ENCODE peak calls at places on chromosomes 13 and 19, in six cellular contexts. One of them, this sample, is unnamed.
A peak's percentile ranks its signal among the peaks of the same experiment; 100 is the strongest.

GRCh38 chr13:109708014-109708617 is 78.3 kb downstream of the IRS2 start:
- DNase-seq in AG20443: no peak
- DNase-seq in stimulated activated CD4-positive, alpha-beta T cell treated with anti-CD3 and anti-CD28 coated beads, TNF-alpha, amount 100 ng/mL, for 48 hours: no peak
- DNase-seq in CD8-positive, alpha-beta T cell: no peak
- DNase-seq in COR-L47: no peak
- DNase-seq in stromal cell of bone marrow: no peak
- DNase-seq in this sample: no peak

GRCh38 chr19:52070496-52070895 is 21.9 kb upstream of the ZNF432 start:
- DNase-seq in AG20443: no peak
- DNase-seq in stimulated activated CD4-positive, alpha-beta T cell treated with anti-CD3 and anti-CD28 coated beads, TNF-alpha, amount 100 ng/mL, for 48 hours: no peak
- DNase-seq in CD8-positive, alpha-beta T cell: no peak
- DNase-seq in COR-L47: no peak
- DNase-seq in stromal cell of bone marrow: no peak
- DNase-seq in this sample: no peak

GRCh38 chr13:105266615-105267014 is 1268.8 kb downstream of the EFNB2 start:
- DNase-seq in AG20443: no peak
- DNase-seq in stimulated activated CD4-positive, alpha-beta T cell treated with anti-CD3 and anti-CD28 coated beads, TNF-alpha, amount 100 ng/mL, for 48 hours: no peak
- DNase-seq in CD8-positive, alpha-beta T cell: no peak
- DNase-seq in COR-L47: no peak
- DNase-seq in stromal cell of bone marrow: no peak
- DNase-seq in this sample: no peak

GRCh38 chr13:35916186-35916585 is 215.0 kb downstream of the DCLK1 start:
- DNase-seq in AG20443: no peak
- DNase-seq in stimulated activated CD4-positive, alpha-beta T cell treated with anti-CD3 and anti-CD28 coated beads, TNF-alpha, amount 100 ng/mL, for 48 hours: no peak
- DNase-seq in CD8-positive, alpha-beta T cell: no peak
- DNase-seq in COR-L47: no peak
- DNase-seq in stromal cell of bone marrow: no peak
- DNase-seq in this sample: no peak

GRCh38 chr19:28899703-28900102 is 313.2 kb downstream of the UQCRFS1 start:
- DNase-seq in AG20443: no peak
- DNase-seq in stimulated activated CD4-positive, alpha-beta T cell treated with anti-CD3 and anti-CD28 coated beads, TNF-alpha, amount 100 ng/mL, for 48 hours: no peak
- DNase-seq in CD8-positive, alpha-beta T cell: no peak
- DNase-seq in COR-L47: no peak
- DNase-seq in stromal cell of bone marrow: no peak
- DNase-seq in this sample: no peak

GRCh38 chr19:50512999-50513745 is 541 bp downstream of the ASPDH start:
- DNase-seq in AG20443: no peak
- DNase-seq in stimulated activated CD4-positive, alpha-beta T cell treated with anti-CD3 and anti-CD28 coated beads, TNF-alpha, amount 100 ng/mL, for 48 hours: no peak
- DNase-seq in CD8-positive, alpha-beta T cell: no peak
- DNase-seq in COR-L47: no peak
- DNase-seq in stromal cell of bone marrow: no peak
- DNase-seq in this sample: no peak

GRCh38 chr13:64305246-64305645 is 2889.6 kb upstream of the PCDH20 start:
- DNase-seq in AG20443: no peak
- DNase-seq in stimulated activated CD4-positive, alpha-beta T cell treated with anti-CD3 and anti-CD28 coated beads, TNF-alpha, amount 100 ng/mL, for 48 hours: no peak
- DNase-seq in CD8-positive, alpha-beta T cell: no peak
- DNase-seq in COR-L47: no peak
- DNase-seq in stromal cell of bone marrow: no peak
- DNase-seq in this sample: no peak

GRCh38 chr19:2678043-2678671 is 24.3 kb downstream of the GNG7 start:
- DNase-seq in AG20443: no peak
- DNase-seq in stimulated activated CD4-positive, alpha-beta T cell treated with anti-CD3 and anti-CD28 coated beads, TNF-alpha, amount 100 ng/mL, for 48 hours: no peak
- DNase-seq in CD8-positive, alpha-beta T cell: no peak
- DNase-seq in COR-L47: no peak
- DNase-seq in stromal cell of bone marrow: no peak
- DNase-seq in this sample: no peak

GRCh38 chr19:53332484-53332883 is 1.1 kb upstream of the ZNF845 start:
- DNase-seq in AG20443: no peak
- DNase-seq in stimulated activated CD4-positive, alpha-beta T cell treated with anti-CD3 and anti-CD28 coated beads, TNF-alpha, amount 100 ng/mL, for 48 hours: no peak
- DNase-seq in CD8-positive, alpha-beta T cell: no peak
- DNase-seq in COR-L47: no peak
- DNase-seq in stromal cell of bone marrow: no peak
- DNase-seq in this sample: no peak

GRCh38 chr13:114012921-114013320 is 39.0 kb upstream of the C13orf46 start:
- DNase-seq in AG20443: no peak
- DNase-seq in stimulated activated CD4-positive, alpha-beta T cell treated with anti-CD3 and anti-CD28 coated beads, TNF-alpha, amount 100 ng/mL, for 48 hours: no peak
- DNase-seq in CD8-positive, alpha-beta T cell: no peak
- DNase-seq in COR-L47: no peak
- DNase-seq in stromal cell of bone marrow: no peak
- DNase-seq in this sample: no peak

GRCh38 chr13:30696278-30697176 is 38.8 kb upstream of the ALOX5AP start:
- DNase-seq in AG20443: no peak
- DNase-seq in stimulated activated CD4-positive, alpha-beta T cell treated with anti-CD3 and anti-CD28 coated beads, TNF-alpha, amount 100 ng/mL, for 48 hours: no peak
- DNase-seq in CD8-positive, alpha-beta T cell: no peak
- DNase-seq in COR-L47: no peak
- DNase-seq in stromal cell of bone marrow: no peak
- DNase-seq in this sample: no peak

GRCh38 chr13:99605417-99606321 is 104.4 kb downstream of the TM9SF2 start:
- DNase-seq in AG20443: peak; percentile 61
- DNase-seq in stimulated activated CD4-positive, alpha-beta T cell treated with anti-CD3 and anti-CD28 coated beads, TNF-alpha, amount 100 ng/mL, for 48 hours: no peak
- DNase-seq in CD8-positive, alpha-beta T cell: peak; percentile 33
- DNase-seq in COR-L47: peak; percentile 11
- DNase-seq in stromal cell of bone marrow: no peak
- DNase-seq in this sample: peak; percentile 31

GRCh38 chr13:107018285-107018684 is 450.3 kb upstream of the ARGLU1 start:
- DNase-seq in AG20443: no peak
- DNase-seq in stimulated activated CD4-positive, alpha-beta T cell treated with anti-CD3 and anti-CD28 coated beads, TNF-alpha, amount 100 ng/mL, for 48 hours: no peak
- DNase-seq in CD8-positive, alpha-beta T cell: no peak
- DNase-seq in COR-L47: no peak
- DNase-seq in stromal cell of bone marrow: no peak
- DNase-seq in this sample: no peak

This sample was measured in effector CD4-positive, alpha-beta T cell.